ENCODE peak calls at places on chromosomes 1 and 21, in eight cellular contexts. S is uterus, Q is GM10248, Y is progenitor cell of endocrine pancreas, X is fibroblast of pulmonary artery, R is choroid plexus epithelial cell, N is WTC11, A is tibial artery. V is an unnamed sample.

GRCh38 chr1:202143011-202143767 is 1.3 kb downstream of the ARL8A start:
- DNase-seq in S (no peak), Q (peak), Y (no peak), X (no peak), R (no peak), N (no peak), A (peak), V (peak)

GRCh38 chr21:34074283-34075098 is 1.1 kb downstream of the MRPS6 start:
- DNase-seq in S (no peak), Q (no peak), Y (no peak), X (peak), R (no peak), N (peak), A (no peak), V (peak)

GRCh38 chr1:110319332-110320167 is 19.6 kb upstream of the RBM15 start:
- DNase-seq in S (no peak), Q (no peak), Y (no peak), X (peak), R (no peak), N (no peak), A (no peak), V (no peak)

GRCh38 chr21:34198232-34199120 is 125.1 kb downstream of the MRPS6 start:
- DNase-seq in S (no peak), Q (no peak), Y (no peak), X (no peak), R (no peak), N (no peak), A (no peak), V (peak)

GRCh38 chr1:33143181-33143580 is 38.7 kb downstream of the TRIM62 start:
- DNase-seq in S (peak), Q (no peak), Y (no peak), X (peak), R (peak), N (no peak), A (no peak), V (no peak)

GRCh38 chr1:74641876-74642275 is 31.7 kb downstream of the ERICH3 start:
- DNase-seq in S (no peak), Q (no peak), Y (no peak), X (no peak), R (no peak), N (no peak), A (no peak), V (no peak)

GRCh38 chr21:38806153-38806941 is 618 bp downstream of the ETS2 start:
- DNase-seq in S (no peak), Q (peak), Y (peak), X (no peak), R (no peak), N (peak), A (no peak), V (peak)

GRCh38 chr1:216325946-216326345 is 97.3 kb downstream of the USH2A start:
- DNase-seq in S (no peak), Q (no peak), Y (no peak), X (peak), R (peak), N (no peak), A (no peak), V (no peak)

GRCh38 chr1:233334092-233334491 is 6.6 kb downstream of the MAP3K21 start:
- DNase-seq in S (no peak), Q (no peak), Y (no peak), X (no peak), R (no peak), N (no peak), A (no peak), V (no peak)

GRCh38 chr1:228174482-228175315 is 9.1 kb downstream of the IBA57 start:
- DNase-seq in S (peak), Q (no peak), Y (no peak), X (no peak), R (no peak), N (peak), A (no peak), V (no peak)

GRCh38 chr1:39129514-39129913 is 75.0 kb upstream of the MACF1 start:
- DNase-seq in S (no peak), Q (no peak), Y (no peak), X (peak), R (peak), N (no peak), A (no peak), V (peak)

GRCh38 chr1:168360151-168360550 is 79.5 kb downstream of the TBX19 start:
- DNase-seq in S (no peak), Q (no peak), Y (no peak), X (peak), R (no peak), N (no peak), A (no peak), V (peak)

GRCh38 chr21:45409466-45410150 is 4.6 kb downstream of the COL18A1 start:
- DNase-seq in S (no peak), Q (no peak), Y (no peak), X (no peak), R (no peak), N (no peak), A (peak), V (no peak)

GRCh38 chr1:200856716-200857352 is 15.9 kb upstream of the GPR25 start:
- DNase-seq in S (no peak), Q (no peak), Y (no peak), X (peak), R (peak), N (no peak), A (no peak), V (no peak)

GRCh38 chr1:156152628-156153027 is 757 bp upstream of the SEMA4A start:
- DNase-seq in S (no peak), Q (no peak), Y (no peak), X (no peak), R (no peak), N (no peak), A (no peak), V (peak)

GRCh38 chr1:6325482-6325881 is 64.6 kb upstream of the GPR153 start:
- DNase-seq in S (no peak), Q (no peak), Y (no peak), X (no peak), R (no peak), N (no peak), A (no peak), V (no peak)

GRCh38 chr1:220997791-220998190 is 118.5 kb downstream of the HLX start:
- DNase-seq in S (no peak), Q (no peak), Y (no peak), X (no peak), R (no peak), N (no peak), A (no peak), V (no peak)

GRCh38 chr1:206982216-206982615 is 12.0 kb upstream of the FCAMR start:
- DNase-seq in S (no peak), Q (peak), Y (peak), X (peak), R (peak), N (peak), A (no peak), V (peak)

GRCh38 chr1:179105393-179105792 is 23.5 kb downstream of the TOR3A start:
- DNase-seq in S (no peak), Q (no peak), Y (no peak), X (no peak), R (peak), N (peak), A (no peak), V (peak)

GRCh38 chr1:41681331-41682136 is 197.1 kb upstream of the EDN2 start:
- DNase-seq in S (no peak), Q (no peak), Y (no peak), X (no peak), R (peak), N (no peak), A (peak), V (no peak)

GRCh38 chr1:154730986-154731489 is 123.1 kb upstream of the ADAR start:
- DNase-seq in S (peak), Q (no peak), Y (no peak), X (peak), R (peak), N (no peak), A (no peak), V (no peak)

GRCh38 chr1:88509369-88509768 is 174.7 kb upstream of the PKN2 start:
- DNase-seq in S (no peak), Q (no peak), Y (no peak), X (peak), R (peak), N (no peak), A (no peak), V (no peak)

GRCh38 chr1:17081439-17081838 is 27.6 kb upstream of the SDHB start:
- DNase-seq in S (no peak), Q (no peak), Y (no peak), X (no peak), R (no peak), N (no peak), A (no peak), V (no peak)

GRCh38 chr1:206739411-206740076 is 31.0 kb upstream of the IL19 start:
- DNase-seq in S (no peak), Q (peak), Y (no peak), X (no peak), R (peak), N (no peak), A (no peak), V (peak)

GRCh38 chr1:151459331-151460046 is at the start of gene POGZ:
- DNase-seq in S (peak), Q (peak), Y (peak), X (peak), R (peak), N (peak), A (peak), V (peak)

GRCh38 chr1:151457911-151458882 is 1.1 kb downstream of the POGZ start:
- DNase-seq in S (peak), Q (peak), Y (peak), X (peak), R (peak), N (peak), A (peak), V (peak)

GRCh38 chr1:151455231-151455630 is 4.1 kb downstream of the POGZ start:
- DNase-seq in S (no peak), Q (no peak), Y (no peak), X (no peak), R (no peak), N (no peak), A (no peak), V (no peak)

GRCh38 chr1:151458936-151459330 is 361 bp downstream of the POGZ start:
- DNase-seq in S (peak), Q (peak), Y (peak), X (peak), R (peak), N (peak), A (peak), V (peak)

DNA sequence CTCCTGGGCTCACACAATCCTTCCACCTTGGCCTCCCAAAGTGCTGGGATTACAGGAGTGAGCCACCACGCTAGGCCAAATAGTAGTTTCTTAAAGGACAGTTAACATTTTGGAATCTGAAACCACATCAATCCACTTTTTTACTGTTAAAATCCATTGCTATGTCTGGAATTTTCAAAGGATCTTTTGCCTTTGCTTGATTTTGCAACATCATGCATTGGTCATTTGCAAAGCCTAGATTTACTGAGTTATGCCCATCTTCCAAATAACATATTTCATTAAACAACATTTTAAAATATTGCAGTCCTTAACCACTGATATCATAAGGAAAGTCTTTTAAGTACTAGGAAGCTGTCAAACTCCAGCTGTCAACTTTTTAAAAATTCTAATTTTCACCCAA is 3.3 kb downstream of the POGZ start:
- DNase-seq in S (no peak), Q (no peak), Y (no peak), X (peak), R (no peak), N (no peak), A (no peak), V (no peak)
- TF ChIP-seq CTCF in S (no peak), Q (no peak), Y (no peak), X (no peak), R (no peak), N (no peak), A (no peak), V (no peak)

DNA sequence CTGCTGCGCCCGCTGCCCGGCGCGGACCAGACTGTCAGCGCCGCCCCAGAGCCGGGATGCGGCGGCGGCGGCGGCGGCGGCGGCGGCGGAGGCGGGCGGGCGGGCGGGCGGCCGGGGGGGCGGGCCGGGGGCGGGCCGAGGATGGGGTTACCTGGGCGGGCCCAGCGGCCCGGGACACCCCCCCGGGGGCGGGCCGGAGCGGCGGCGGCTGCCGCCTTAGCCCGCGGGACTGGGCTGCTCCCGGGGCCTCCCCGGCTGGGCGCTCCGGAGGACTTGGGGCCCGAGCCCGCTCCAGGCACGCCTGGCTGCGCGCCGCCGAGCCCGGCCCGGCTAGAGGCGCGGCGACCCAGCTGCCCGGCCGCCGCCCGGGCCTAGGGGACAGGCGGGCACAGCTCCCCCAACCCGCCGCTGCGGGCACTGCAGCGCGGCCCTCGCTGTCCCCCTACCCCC is at the start of gene WNT4:
- DNase-seq in S (peak), Q (peak), Y (peak), X (peak), R (peak), N (peak), A (no peak), V (no peak)
- TF ChIP-seq CTCF in S (no peak), Q (no peak), Y (peak), X (no peak), R (no peak), N (peak), A (no peak), V (no peak)

GRCh38 chr1:51139474-51139873 is 37.4 kb downstream of the C1orf185 start:
- DNase-seq in S (no peak), Q (no peak), Y (no peak), X (peak), R (peak), N (no peak), A (no peak), V (no peak)
- TF ChIP-seq CTCF in S (no peak), Q (no peak), Y (no peak), X (peak), R (no peak), N (no peak), A (no peak), V (no peak)

DNA sequence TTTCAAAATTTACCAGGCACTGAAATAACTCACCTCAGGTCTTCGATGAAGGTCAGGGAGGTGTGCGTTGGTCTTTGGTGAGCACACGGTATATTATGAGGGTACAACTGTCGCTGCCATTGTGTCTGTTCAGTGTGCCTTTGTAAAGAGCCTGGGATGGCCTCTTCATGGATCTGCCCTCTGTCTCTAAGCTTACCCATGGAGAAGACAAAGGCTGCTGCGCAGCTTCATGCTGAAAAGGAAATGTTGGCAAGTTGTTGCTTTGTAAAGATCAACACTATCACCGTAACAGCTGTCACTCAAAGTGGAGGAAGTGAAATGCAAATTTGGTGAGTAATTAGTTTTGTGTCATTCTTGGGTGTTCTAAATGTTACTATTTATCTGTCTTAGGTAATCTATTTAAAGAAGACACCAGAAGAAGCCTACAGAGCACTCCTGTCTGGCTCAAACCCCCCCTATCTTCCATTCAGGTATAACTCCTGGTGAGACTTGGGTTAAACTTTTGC is 71.6 kb downstream of the CDC14A start:
- DNase-seq in S (no peak), Q (peak), Y (no peak), X (no peak), R (no peak), N (no peak), A (no peak), V (peak)
- TF ChIP-seq CTCF in S (no peak), Q (no peak), Y (no peak), X (no peak), R (no peak), N (no peak), A (no peak), V (no peak)

GRCh38 chr1:217431395-217431794 is 199.5 kb downstream of the GPATCH2 start:
- DNase-seq in S (no peak), Q (no peak), Y (no peak), X (peak), R (peak), N (no peak), A (no peak), V (no peak)
- TF ChIP-seq CTCF in S (no peak), Q (no peak), Y (no peak), X (no peak), R (peak), N (no peak), A (no peak), V (no peak)

DNA sequence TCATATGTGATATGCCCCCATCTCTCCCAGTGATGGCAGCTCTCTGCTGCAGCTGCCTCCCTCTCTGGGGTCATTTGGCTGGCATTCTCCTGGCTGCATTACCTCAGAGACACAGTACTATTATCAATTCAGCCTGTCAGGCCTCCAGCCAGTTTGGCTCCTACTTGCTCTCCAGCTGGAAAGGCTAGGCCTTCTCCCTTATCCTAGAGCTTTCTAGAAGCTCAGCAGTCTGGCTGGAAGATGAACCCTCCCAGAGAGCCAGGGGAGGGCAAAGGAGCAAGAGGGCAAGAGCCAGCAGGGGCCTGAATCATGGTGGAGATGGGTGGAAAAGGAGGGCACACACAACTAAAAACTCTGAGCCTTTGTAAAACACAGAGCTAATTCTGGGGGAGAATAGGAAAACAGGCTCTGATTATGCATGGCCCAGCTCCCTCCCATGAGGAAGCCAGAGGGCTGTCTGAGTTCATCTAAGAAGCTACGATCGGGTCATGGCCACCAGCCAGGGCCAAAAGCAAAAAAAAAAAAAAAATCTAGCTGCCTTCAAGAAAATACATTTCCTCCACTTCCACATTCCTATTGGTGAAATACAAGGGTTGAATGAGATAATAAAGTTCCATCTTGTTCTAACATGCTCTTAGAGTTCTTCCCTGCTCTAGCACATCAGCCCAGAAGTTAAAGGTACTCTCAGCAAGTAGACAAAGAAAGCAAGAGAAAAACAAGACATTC is 8.8 kb downstream of the LAMB3 start:
- DNase-seq in S (peak), Q (no peak), Y (no peak), X (peak), R (peak), N (no peak), A (peak), V (no peak)
- TF ChIP-seq CTCF in S (no peak), Q (no peak), Y (no peak), X (no peak), R (no peak), N (no peak), A (no peak), V (no peak)

DNA sequence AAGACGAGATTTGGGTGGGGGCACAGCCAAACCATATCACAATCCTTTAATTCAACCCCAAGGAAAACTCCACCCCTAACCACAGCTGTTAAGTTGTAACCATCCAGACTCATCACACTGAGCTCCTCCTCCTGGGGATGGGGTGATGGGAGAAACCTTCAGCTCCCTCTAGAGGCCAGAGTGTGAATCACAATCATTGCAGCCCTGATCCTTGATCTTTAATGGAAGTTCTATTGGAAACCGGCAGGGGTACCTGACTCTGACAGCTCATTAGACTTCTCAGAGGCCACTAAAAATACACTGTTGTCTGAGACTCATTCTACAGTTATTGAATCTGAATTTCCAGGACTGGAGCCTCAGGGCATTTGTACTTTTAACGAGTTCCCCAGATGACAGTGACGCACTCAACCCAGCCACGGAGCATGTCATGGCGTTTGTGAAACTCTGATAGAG is 127.2 kb downstream of the IGSF21 start:
- DNase-seq in S (no peak), Q (peak), Y (peak), X (peak), R (peak), N (peak), A (no peak), V (peak)
- TF ChIP-seq CTCF in S (peak), Q (peak), Y (peak), X (peak), R (peak), N (peak), A (peak), V (peak)

V was measured in activated CD8-positive, alpha-beta T cell treated with anti-CD3 and anti-CD28 coated beads for 36 hours.